ENCODE peak calls at places on chromosomes 12 and 14, in six cellular contexts. One of them, this sample, is unnamed.

GRCh38 chr12:72448089-72448488 is 175.9 kb downstream of the TRHDE start:
- DNase-seq in HuH-7.5: no peak
- DNase-seq in NCI-H1694 treated with DMSO at 0.1 percent for 48 hours: no peak
- DNase-seq in brain pericyte: no peak
- DNase-seq in LoVo: no peak
- DNase-seq in progenitor cell of endocrine pancreas: no peak
- DNase-seq in this sample: no peak

GRCh38 chr12:120500577-120500976 is 4.7 kb downstream of the DYNLL1 start:
- DNase-seq in HuH-7.5: no peak
- DNase-seq in NCI-H1694 treated with DMSO at 0.1 percent for 48 hours: no peak
- DNase-seq in brain pericyte: no peak
- DNase-seq in LoVo: no peak
- DNase-seq in progenitor cell of endocrine pancreas: no peak
- DNase-seq in this sample: no peak

GRCh38 chr14:50714452-50715073 is 46.5 kb upstream of the SAV1 start:
- DNase-seq in HuH-7.5: peak; percentile 17
- DNase-seq in NCI-H1694 treated with DMSO at 0.1 percent for 48 hours: peak; percentile 57
- DNase-seq in brain pericyte: no peak
- DNase-seq in LoVo: peak; percentile 40
- DNase-seq in progenitor cell of endocrine pancreas: no peak
- DNase-seq in this sample: no peak

GRCh38 chr14:51206462-51206861 is 33.6 kb upstream of the TMX1 start:
- DNase-seq in HuH-7.5: no peak
- DNase-seq in NCI-H1694 treated with DMSO at 0.1 percent for 48 hours: no peak
- DNase-seq in brain pericyte: no peak
- DNase-seq in LoVo: no peak
- DNase-seq in progenitor cell of endocrine pancreas: no peak
- DNase-seq in this sample: no peak

GRCh38 chr14:61475316-61475715 is 153.9 kb downstream of the PRKCH start:
- DNase-seq in HuH-7.5: no peak
- DNase-seq in NCI-H1694 treated with DMSO at 0.1 percent for 48 hours: peak; percentile 69
- DNase-seq in brain pericyte: no peak
- DNase-seq in LoVo: peak; percentile 71
- DNase-seq in progenitor cell of endocrine pancreas: no peak
- DNase-seq in this sample: no peak

GRCh38 chr14:95533391-95533821 is 1.4 kb upstream of the GLRX5 start:
- DNase-seq in HuH-7.5: no peak
- DNase-seq in NCI-H1694 treated with DMSO at 0.1 percent for 48 hours: peak; percentile 79
- DNase-seq in brain pericyte: no peak
- DNase-seq in LoVo: no peak
- DNase-seq in progenitor cell of endocrine pancreas: no peak
- DNase-seq in this sample: no peak

GRCh38 chr12:70948976-70949336 is 28.4 kb upstream of the PTPRR start:
- DNase-seq in HuH-7.5: no peak
- DNase-seq in NCI-H1694 treated with DMSO at 0.1 percent for 48 hours: no peak
- DNase-seq in brain pericyte: no peak
- DNase-seq in LoVo: no peak
- DNase-seq in progenitor cell of endocrine pancreas: no peak
- DNase-seq in this sample: no peak

GRCh38 chr12:49984476-49984890 is 11.7 kb downstream of the AQP6 start:
- DNase-seq in HuH-7.5: no peak
- DNase-seq in NCI-H1694 treated with DMSO at 0.1 percent for 48 hours: peak; percentile 50
- DNase-seq in brain pericyte: no peak
- DNase-seq in LoVo: no peak
- DNase-seq in progenitor cell of endocrine pancreas: no peak
- DNase-seq in this sample: no peak